ENCODE peak calls at places on chromosome 20, in ten cellular contexts. C is foreskin keratinocyte; E is sciatic nerve; B is germinal center; F is stimulated activated CD4-positive, alpha-beta T cell treated with anti-CD3 and anti-CD28 coated beads, Interleukin-12 subunit alpha, Interleukin-12 subunit beta, amount 100 ng/mL, for 4 hours; N is GM12865; J is neural crest cell; V is activated CD4-positive, alpha-beta T cell treated with anti-CD3 and anti-CD28 coated beads, Interleukin-2, amount 50 U/mL, for 1 hour; Q is Peyer's patch; Y is iPS-NIHi11. G is an unnamed sample.

GRCh38 chr20:52596261-52596660 is 375.9 kb upstream of the TSHZ2 start:
- DNase-seq in N (no peak), E (no peak), V (no peak), Y (no peak), B (no peak), C (no peak), Q (no peak), F (no peak), J (no peak), G (no peak)

GRCh38 chr20:37295595-37295994 is 6.1 kb downstream of the MANBAL start:
- DNase-seq in B (no peak), E (no peak), C (peak), V (no peak), F (no peak), N (no peak), J (no peak), Y (no peak), Q (no peak), G (no peak)

GRCh38 chr20:34251619-34252018 is 10.4 kb downstream of the ASIP start:
- DNase-seq in Y (no peak), F (no peak), Q (no peak), N (no peak), E (no peak), J (no peak), C (no peak), V (no peak), B (no peak), G (no peak)

GRCh38 chr20:38079353-38079752 is 45.8 kb downstream of the RPRD1B start:
- DNase-seq in Q (no peak), V (no peak), B (no peak), F (no peak), Y (no peak), C (no peak), N (no peak), J (no peak), E (no peak), G (no peak)

GRCh38 chr20:23129256-23129655 is 43.1 kb upstream of the CD93 start:
- DNase-seq in V (no peak), Q (no peak), C (no peak), J (no peak), F (no peak), Y (no peak), E (no peak), N (no peak), B (no peak), G (no peak)

GRCh38 chr20:58045156-58045555 is 183.3 kb downstream of the ANKRD60 start:
- DNase-seq in J (no peak), B (no peak), Y (no peak), C (no peak), F (no peak), N (no peak), V (no peak), Q (no peak), E (no peak), G (no peak)

GRCh38 chr20:38893485-38894090 is 32.6 kb upstream of the FAM83D start:
- DNase-seq in Q (peak), B (peak), J (peak), V (peak), C (peak), Y (peak), F (peak), E (peak), N (peak), G (peak)

GRCh38 chr20:34530342-34530741 is 14.1 kb downstream of the DYNLRB1 start:
- DNase-seq in B (no peak), Q (no peak), J (no peak), C (no peak), V (no peak), E (no peak), N (no peak), Y (no peak), F (no peak), G (no peak)

GRCh38 chr20:43761396-43762340 is 34.9 kb upstream of the GTSF1L start:
- DNase-seq in J (no peak), Y (no peak), E (no peak), N (no peak), C (no peak), F (no peak), B (no peak), V (no peak), Q (no peak), G (no peak)